ENCODE peak calls at places on chromosomes 4 and X, in nine cellular contexts. E is SK-N-SH, A is esophagus muscularis mucosa, I is H1, F is GM23338, N is endothelial cell of umbilical vein, M is transverse colon, L is HepG2, K is suprapubic skin. V is an unnamed sample.

GRCh38 chrX:13099121-13099520 is 54.7 kb upstream of the FAM9C start:
- DNase-seq in E (no peak), M (no peak), N (peak; percentile 76), L (no peak), K (no peak), A (no peak), I (no peak), F (no peak), V (no peak)

GRCh38 chr4:54902261-54902660 is 223.1 kb downstream of the KDR start:
- DNase-seq in K (no peak), I (no peak), F (no peak), E (no peak), A (peak; percentile 53), N (no peak), L (no peak), M (no peak), V (no peak)

GRCh38 chr4:1531683-1532548 is 125.7 kb upstream of the NKX1-1 start:
- DNase-seq in K (no peak), F (no peak), E (no peak), N (no peak), L (no peak), A (no peak), M (no peak), I (no peak), V (no peak)

GRCh38 chrX:22278375-22278774 is 5.7 kb downstream of the CBLL2 start:
- DNase-seq in E (no peak), F (peak; percentile 30), K (no peak), A (no peak), N (no peak), M (no peak), I (no peak), L (no peak), V (no peak)

GRCh38 chr4:128275351-128275750 is 12.3 kb downstream of the PGRMC2 start:
- DNase-seq in A (no peak), L (no peak), K (no peak), M (no peak), F (no peak), N (no peak), I (no peak), E (no peak), V (no peak)

GRCh38 chrX:71100581-71101505 is 5.2 kb downstream of the FOXO4 start:
- DNase-seq in I (no peak), A (no peak), K (no peak), N (no peak), L (no peak), E (no peak), F (no peak), M (no peak), V (no peak)

GRCh38 chr4:113784497-113785254 is 23.1 kb upstream of the CAMK2D start:
- DNase-seq in I (no peak), K (no peak), A (no peak), N (peak; percentile 96), E (no peak), L (peak; percentile 83), F (no peak), M (no peak), V (no peak)

GRCh38 chr4:48341776-48342558 is 638 bp downstream of the SLAIN2 start:
- DNase-seq in K (peak; percentile 87), M (peak; percentile 58), F (peak; percentile 75), A (no peak), I (peak; percentile 80), E (peak; percentile 62), N (peak; percentile 67), L (no peak), V (peak; percentile 55)

GRCh38 chr4:169774466-169775445 is 17.0 kb upstream of the HPF1 start:
- DNase-seq in K (no peak), A (peak; percentile 19), N (peak; percentile 42), I (peak; percentile 53), E (peak; percentile 7), M (no peak), F (peak; percentile 66), L (no peak), V (no peak)

GRCh38 chr4:66331761-66332160 is 661.5 kb upstream of the EPHA5 start:
- DNase-seq in K (no peak), I (no peak), A (no peak), E (no peak), M (no peak), N (no peak), F (no peak), L (no peak), V (no peak)

GRCh38 chr4:602559-602942 is 22.8 kb upstream of the PDE6B start:
- DNase-seq in N (no peak), E (peak; percentile 79), K (no peak), F (peak; percentile 96), L (peak; percentile 60), A (no peak), I (peak; percentile 99), M (peak; percentile 88), V (peak; percentile 69)

GRCh38 chrX:84933956-84934556 is 69.6 kb upstream of the APOOL start:
- DNase-seq in L (no peak), M (no peak), I (no peak), N (no peak), K (no peak), E (no peak), F (no peak), A (no peak), V (no peak)

GRCh38 chr4:47482326-47482725 is 2.7 kb upstream of the ATP10D start:
- DNase-seq in M (no peak), N (peak; percentile 32), F (no peak), K (no peak), A (no peak), I (no peak), L (no peak), E (no peak), V (no peak)

GRCh38 chrX:53190363-53190960 is 34.5 kb downstream of the KDM5C start:
- DNase-seq in E (no peak), K (no peak), F (peak; percentile 67), M (no peak), L (no peak), I (peak; percentile 58), A (no peak), N (no peak), V (no peak)

GRCh38 chr4:173145111-173145510 is 23.5 kb upstream of the GALNT7 start:
- DNase-seq in I (no peak), A (no peak), M (no peak), K (no peak), L (no peak), N (no peak), E (no peak), F (no peak), V (no peak)

GRCh38 chr4:173537628-173538147 is 7.7 kb upstream of the HAND2 start:
- DNase-seq in I (no peak), K (no peak), M (no peak), N (no peak), L (no peak), F (peak; percentile 54), A (no peak), E (no peak), V (no peak)

GRCh38 chr4:183471960-183472708 is 27.7 kb downstream of the CDKN2AIP start:
- DNase-seq in K (peak; percentile 94), I (peak; percentile 94), N (peak; percentile 76), M (peak; percentile 88), F (peak; percentile 94), E (peak; percentile 83), L (peak; percentile 50), A (peak; percentile 97), V (peak; percentile 90)

GRCh38 chrX:103539695-103540094 is 20.4 kb upstream of the RAB40A start:
- DNase-seq in E (no peak), K (no peak), I (no peak), L (no peak), F (no peak), N (no peak), A (no peak), M (no peak), V (no peak)

GRCh38 chr4:72567821-72568620 is 1.0 kb downstream of the ADAMTS3 start:
- DNase-seq in I (peak; percentile 75), E (peak; percentile 69), A (peak; percentile 92), L (peak; percentile 3), N (peak; percentile 54), K (peak; percentile 85), M (peak; percentile 32), F (peak; percentile 96), V (peak; percentile 40)

GRCh38 chrX:19670321-19670750 is 155.0 kb upstream of the MAP3K15 start:
- DNase-seq in E (no peak), I (no peak), N (no peak), L (peak; percentile 21), A (no peak), M (no peak), F (no peak), K (peak; percentile 72), V (no peak)
- H3K4me1 ChIP-seq in E (peaks cover 17% of the 10 kb centered on the region), I (no peaks in the 10 kb centered on the region), N (peaks cover 34% of the 10 kb centered on the region), L (peaks cover 35% of the 10 kb centered on the region), A (no peaks in the 10 kb centered on the region), M (no peaks in the 10 kb centered on the region), F (peaks cover 13% of the 10 kb centered on the region), K (no peaks in the 10 kb centered on the region), V (peaks cover 11% of the 10 kb centered on the region)

DNA sequence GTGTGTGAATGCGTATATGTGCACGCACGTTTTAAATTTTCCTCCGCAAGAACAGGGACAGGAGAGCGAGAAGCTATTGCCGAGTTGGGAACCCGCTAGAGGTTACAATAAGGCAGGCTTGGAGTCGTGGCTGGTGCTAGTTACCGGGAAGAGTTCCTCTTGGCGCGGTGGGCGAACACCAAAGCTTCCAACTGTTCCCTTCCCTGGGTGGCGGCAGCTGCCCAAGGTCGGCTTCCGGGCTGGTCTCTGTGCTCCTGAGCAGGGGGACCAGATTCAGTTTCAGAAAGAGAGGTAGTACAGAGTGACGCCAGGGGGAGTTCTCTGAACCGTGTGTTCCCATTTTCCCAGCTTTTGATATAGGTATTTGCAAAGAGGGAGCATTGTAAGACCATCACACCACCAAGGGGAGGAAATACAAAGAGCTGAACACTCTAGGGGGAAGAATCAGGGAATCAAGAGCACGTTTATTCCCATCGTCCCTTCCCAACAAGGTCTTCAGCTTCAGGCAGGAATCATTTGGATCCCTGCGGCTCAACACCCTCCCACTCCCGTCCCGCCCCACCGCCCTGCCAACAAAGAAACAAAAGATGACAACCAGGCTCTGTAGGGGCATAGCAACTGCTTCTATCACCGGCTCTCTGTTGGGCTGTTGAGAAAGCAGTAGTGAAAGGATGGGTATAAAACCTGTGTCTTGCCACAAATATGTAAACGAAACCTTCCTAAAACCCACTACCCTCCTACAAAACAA is 113.6 kb upstream of the TEX13C start:
- DNase-seq in K (no peak), E (peak; percentile 5), F (peak; percentile 64), I (peak; percentile 45), M (no peak), N (no peak), L (no peak), A (no peak), V (no peak)
- H3K27ac ChIP-seq in K (peak overlapping the region; percentile 83), E (no peak overlapping the region), F (peak overlapping the region; percentile 82), I (no peak overlapping the region), M (peak overlapping the region; percentile 78), N (no peak overlapping the region), L (no peak overlapping the region), A (peak overlapping the region; percentile 80), V (no peak overlapping the region)

GRCh38 chr4:153061971-153062370 is 125.8 kb downstream of the FHDC1 start:
- DNase-seq in A (no peak), M (no peak), N (no peak), I (no peak), L (no peak), K (no peak), E (no peak), F (no peak), V (no peak)
- TF ChIP-seq POLR2AphosphoS5 in A (no peak), M (no peak), N (no peak), I (no peak), L (no peak), K (no peak), E (no peak), F (no peak), V (no peak)

GRCh38 chr4:78951862-78952472 is 12.7 kb upstream of the PAQR3 start:
- DNase-seq in N (peak; percentile 42), E (peak; percentile 30), K (no peak), A (no peak), M (no peak), F (peak; percentile 60), L (peak; percentile 33), I (no peak), V (no peak)
- H3K4me1 ChIP-seq in N (no peaks in the 10 kb centered on the region), E (no peaks in the 10 kb centered on the region), K (no peaks in the 10 kb centered on the region), A (peaks cover 20% of the 10 kb centered on the region), M (no peaks in the 10 kb centered on the region), F (no peaks in the 10 kb centered on the region), L (no peaks in the 10 kb centered on the region), I (no peaks in the 10 kb centered on the region), V (no peaks in the 10 kb centered on the region)